ENCODE peak calls at places on chromosomes 7 and 10, in five cellular contexts. B, X, Z, V and J are unnamed samples.

GRCh38 chr10:43077421-43078171 is 727 bp downstream of the RET start:
- DNase-seq in B (no peak), X (no peak), Z (no peak), V (no peak), J (no peak)

GRCh38 chr10:4174197-4174596 is 389.2 kb upstream of the KLF6 start:
- DNase-seq in B (no peak), X (peak), Z (no peak), V (peak), J (peak)

GRCh38 chr7:158865462-158865922 is 9.1 kb downstream of the DYNC2I1 start:
- DNase-seq in B (no peak), X (no peak), Z (no peak), V (peak), J (peak)

GRCh38 chr10:7874864-7875263 is 56.6 kb downstream of the TAF3 start:
- DNase-seq in B (no peak), X (no peak), Z (no peak), V (no peak), J (no peak)

GRCh38 chr7:105224884-105225651 is 163.7 kb downstream of the SRPK2 start:
- DNase-seq in B (peak), X (peak), Z (peak), V (peak), J (peak)

GRCh38 chr7:21169667-21170605 is 257.9 kb upstream of the SP4 start:
- DNase-seq in B (no peak), X (no peak), Z (no peak), V (no peak), J (no peak)

GRCh38 chr7:1379202-1379601 is 80.1 kb downstream of the MICALL2 start:
- DNase-seq in B (no peak), X (no peak), Z (no peak), V (no peak), J (no peak)

GRCh38 chr7:131244259-131244852 is 83.3 kb upstream of the MKLN1 start:
- DNase-seq in B (peak), X (peak), Z (peak), V (peak), J (peak)

GRCh38 chr10:77497748-77498147 is 139.9 kb downstream of the KCNMA1 start:
- DNase-seq in B (no peak), X (no peak), Z (no peak), V (peak), J (no peak)

GRCh38 chr7:37027557-37028341 is 303.5 kb upstream of the AOAH start:
- DNase-seq in B (no peak), X (peak), Z (no peak), V (no peak), J (no peak)

GRCh38 chr7:45456105-45456504 is 118.1 kb upstream of the ADCY1 start:
- DNase-seq in B (no peak), X (no peak), Z (no peak), V (no peak), J (no peak)

GRCh38 chr7:107842213-107842612 is 39.2 kb upstream of the SLC26A3 start:
- DNase-seq in B (no peak), X (no peak), Z (no peak), V (no peak), J (no peak)

GRCh38 chr10:5291501-5292195 is 73.1 kb upstream of the UCN3 start:
- DNase-seq in B (peak), X (peak), Z (peak), V (peak), J (peak)

GRCh38 chr7:133742709-133743538 is 384.2 kb upstream of the LRGUK start:
- DNase-seq in B (peak), X (peak), Z (peak), V (peak), J (peak)

GRCh38 chr7:117405519-117405918 is 21.8 kb downstream of the ASZ1 start:
- DNase-seq in B (no peak), X (no peak), Z (no peak), V (no peak), J (no peak)

GRCh38 chr7:117402109-117402508 is 25.2 kb downstream of the ASZ1 start:
- DNase-seq in B (no peak), X (no peak), Z (peak), V (peak), J (no peak)

GRCh38 chr7:117399820-117400422 is 27.4 kb downstream of the ASZ1 start:
- DNase-seq in B (no peak), X (no peak), Z (peak), V (no peak), J (no peak)

GRCh38 chr7:117403737-117404136 is 23.6 kb downstream of the ASZ1 start:
- DNase-seq in B (no peak), X (no peak), Z (no peak), V (no peak), J (no peak)

DNA sequence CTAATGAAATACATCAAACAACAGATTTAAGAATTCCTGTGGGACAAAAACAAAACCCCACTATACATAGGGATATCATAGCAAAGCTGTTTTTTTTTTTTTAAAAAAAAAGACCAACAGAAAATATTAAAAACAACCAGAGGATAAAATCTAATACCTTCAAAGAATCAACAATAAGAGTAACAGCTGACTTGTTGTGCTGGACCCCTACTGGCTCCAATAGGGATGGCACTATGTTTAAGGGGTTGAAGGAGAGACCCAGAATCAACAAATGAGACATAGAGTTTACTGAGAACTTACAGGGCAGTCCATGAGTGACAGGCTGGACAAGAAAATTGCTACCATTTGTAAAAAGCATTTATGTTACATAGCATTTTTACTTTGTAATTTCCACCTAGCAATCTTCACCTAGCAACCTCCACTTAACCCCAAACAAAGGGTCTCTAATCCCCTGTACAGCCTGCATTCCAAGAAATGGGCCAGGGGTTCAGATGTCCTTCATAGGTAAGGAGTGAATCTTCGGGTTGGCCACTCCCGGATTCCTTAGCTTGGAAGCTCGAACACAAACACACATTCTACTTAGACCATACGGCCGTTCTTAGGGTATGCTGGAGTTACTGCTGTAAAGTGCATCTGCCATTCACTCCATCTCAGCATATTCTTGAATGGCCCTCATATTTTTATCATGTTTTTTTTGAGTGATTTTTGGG is 25.8 kb downstream of the ASZ1 start:
- DNase-seq in B (no peak), X (peak), Z (peak), V (no peak), J (no peak)
- TF ChIP-seq CTCF in B (no peak), X (peak), Z (peak), V (peak), J (peak)

DNA sequence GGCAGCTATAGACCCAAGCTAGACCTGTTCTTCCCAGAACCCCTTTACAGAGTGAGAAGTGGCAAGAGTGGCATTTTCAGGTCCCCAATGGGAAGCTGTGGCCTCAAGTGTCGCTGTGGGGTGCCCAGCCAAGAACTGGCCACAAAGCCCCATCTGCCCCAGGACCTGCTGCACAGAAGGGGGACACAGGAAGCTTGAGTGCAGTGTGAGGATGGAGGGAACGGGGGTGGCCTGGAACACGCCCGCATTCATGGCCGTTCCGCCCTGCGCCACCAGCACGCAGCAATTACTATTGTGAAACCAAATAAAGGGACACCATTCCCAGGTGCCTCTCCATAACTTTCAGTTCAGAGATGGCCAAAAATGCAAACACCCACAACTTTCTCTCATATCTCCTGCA is 237.6 kb upstream of the TCERG1L start:
- DNase-seq in B (no peak), X (no peak), Z (no peak), V (no peak), J (no peak)
- TF ChIP-seq CTCF in B (no peak), X (no peak), Z (no peak), V (no peak), J (no peak)

GRCh38 chr10:1472605-1473004 is 264.7 kb downstream of the ADARB2 start:
- DNase-seq in B (no peak), X (no peak), Z (no peak), V (no peak), J (no peak)
- TF ChIP-seq CTCF in B (no peak), X (no peak), Z (no peak), V (no peak), J (no peak)

DNA sequence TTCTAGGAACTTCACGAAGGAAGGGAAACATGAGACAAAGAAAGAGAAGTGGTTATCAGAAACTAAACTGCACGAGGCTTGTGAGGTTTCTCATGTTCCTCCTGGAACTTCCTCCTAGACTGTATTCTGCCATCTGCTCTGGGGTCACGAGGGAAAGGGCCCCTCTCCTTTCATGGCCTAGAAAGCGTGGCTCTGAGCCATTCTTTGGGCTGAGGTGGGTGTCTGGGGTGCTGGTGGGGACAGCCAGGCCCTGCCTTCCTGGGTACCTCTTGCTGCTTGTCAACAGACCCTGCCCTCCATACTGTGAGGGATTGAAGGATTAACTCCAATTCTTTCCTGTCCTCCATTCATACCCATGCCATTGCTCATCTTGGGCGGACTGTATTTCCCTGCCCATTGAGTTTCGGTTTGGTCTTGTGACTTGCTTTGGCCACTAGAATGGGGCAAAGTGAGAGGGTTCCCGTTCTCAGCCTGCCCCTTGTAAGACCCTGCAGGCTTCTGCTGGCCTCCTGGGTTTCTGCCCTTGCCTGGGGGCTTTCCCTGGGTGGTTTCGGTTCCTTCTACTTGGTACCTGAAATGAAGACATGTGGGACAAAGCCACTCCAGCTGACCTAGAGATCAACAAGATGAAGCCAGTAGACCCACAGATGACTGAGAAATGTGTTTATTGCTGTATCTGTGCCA is 14.9 kb upstream of the GIMAP8 start:
- DNase-seq in B (peak), X (no peak), Z (no peak), V (no peak), J (no peak)
- TF ChIP-seq CTCF in B (no peak), X (no peak), Z (no peak), V (no peak), J (no peak)

DNA sequence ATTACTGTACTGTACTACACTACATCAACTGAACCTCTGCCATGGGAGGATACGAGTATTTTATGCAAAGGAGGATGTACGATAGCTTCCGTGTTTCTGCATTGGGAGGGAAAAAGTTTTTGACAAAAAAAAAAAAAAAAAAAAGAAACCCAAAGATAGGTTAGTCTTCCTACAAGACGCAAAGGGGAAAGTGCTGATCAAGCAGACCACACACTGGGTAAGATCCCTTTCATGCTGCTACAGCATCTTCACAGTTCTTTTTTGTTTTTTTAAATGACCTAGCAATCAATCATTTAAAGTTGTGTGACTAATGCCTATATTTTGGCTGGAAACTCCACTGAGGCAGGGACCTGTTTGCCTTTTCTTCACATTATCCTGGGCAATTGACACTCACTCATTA is 87.9 kb downstream of the RAPGEF5 start:
- DNase-seq in B (no peak), X (no peak), Z (no peak), V (no peak), J (no peak)
- TF ChIP-seq CTCF in B (no peak), X (no peak), Z (no peak), V (no peak), J (no peak)

DNA sequence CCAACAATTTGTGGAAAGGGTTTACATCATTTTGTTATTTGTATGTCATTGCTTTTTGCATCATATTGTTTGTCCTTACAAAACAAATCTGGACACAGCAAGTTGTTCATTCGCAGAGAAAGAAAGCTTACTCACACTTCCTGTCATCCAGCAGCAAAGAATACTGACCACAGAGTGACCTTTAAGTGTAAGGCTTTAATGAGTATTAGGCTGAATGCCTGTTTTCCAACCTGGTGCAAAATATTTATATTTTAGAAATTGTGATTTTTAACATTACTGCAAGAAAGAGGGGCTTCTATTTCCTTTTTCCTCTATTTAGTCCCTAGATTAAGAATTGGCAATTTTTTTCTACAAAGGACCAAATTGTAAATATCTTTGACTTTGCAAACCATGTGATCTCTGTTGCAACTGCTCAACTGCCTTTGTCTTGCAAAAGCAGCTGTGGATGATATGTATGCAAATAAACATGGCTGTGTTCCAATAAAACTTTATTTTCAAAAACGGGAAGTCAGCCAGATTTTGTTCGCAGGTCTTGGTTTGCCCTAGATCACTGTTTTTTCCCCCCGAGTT is 27.8 kb upstream of the ITGB1 start:
- DNase-seq in B (no peak), X (peak), Z (peak), V (peak), J (peak)
- TF ChIP-seq CTCF in B (no peak), X (no peak), Z (no peak), V (no peak), J (no peak)

GRCh38 chr10:70479161-70479531 is 579 bp downstream of the PALD1 start:
- DNase-seq in B (no peak), X (no peak), Z (no peak), V (no peak), J (no peak)
- TF ChIP-seq CTCF in B (no peak), X (no peak), Z (no peak), V (no peak), J (no peak)